ENCODE peak calls at places on chromosomes 1 and 21, in six cellular contexts. U is neuronal stem cell; N is pancreas; I is mesendoderm; K is CD8-positive, alpha-beta T cell; V is uterus. L is an unnamed sample.

GRCh38 chr1:2148691-2149090 is 45.9 kb downstream of the FAAP20 start:
- DNase-seq in U (no peak), N (no peak), I (no peak), K (peak), V (no peak), L (peak)

GRCh38 chr1:14739433-14739832 is 140.9 kb downstream of the KAZN start:
- DNase-seq in U (no peak), N (no peak), I (no peak), K (no peak), V (no peak), L (no peak)

GRCh38 chr1:25099343-25099951 is 132.9 kb downstream of the SYF2 start:
- DNase-seq in U (no peak), N (no peak), I (no peak), K (peak), V (no peak), L (peak)

GRCh38 chr1:147545133-147545532 is 3.8 kb downstream of the BCL9 start:
- DNase-seq in U (no peak), N (no peak), I (peak), K (peak), V (peak), L (peak)

GRCh38 chr1:162357681-162358266 is 18.9 kb downstream of the SPATA46 start:
- DNase-seq in U (peak), N (no peak), I (peak), K (no peak), V (no peak), L (peak)

GRCh38 chr1:64745181-64745985 is 508 bp downstream of the RAVER2 start:
- DNase-seq in U (peak), N (no peak), I (peak), K (no peak), V (peak), L (peak)

GRCh38 chr1:207844374-207844773 is 66.6 kb downstream of the CD34 start:
- DNase-seq in U (no peak), N (no peak), I (no peak), K (no peak), V (no peak), L (no peak)

GRCh38 chr1:153341431-153341934 is 7.2 kb downstream of the PGLYRP4 start:
- DNase-seq in U (no peak), N (no peak), I (no peak), K (no peak), V (no peak), L (no peak)

GRCh38 chr1:91700771-91701493 is 185.0 kb downstream of the TGFBR3 start:
- DNase-seq in U (no peak), N (no peak), I (no peak), K (no peak), V (no peak), L (no peak)

GRCh38 chr1:43440358-43440757 is 13.4 kb downstream of the HYI start:
- DNase-seq in U (no peak), N (no peak), I (no peak), K (no peak), V (peak), L (no peak)

GRCh38 chr21:45539046-45539795 is 3.0 kb downstream of the SLC19A1 start:
- DNase-seq in U (no peak), N (peak), I (no peak), K (no peak), V (peak), L (no peak)

GRCh38 chr1:207918016-207918415 is 7.1 kb upstream of the CD34 start:
- DNase-seq in U (no peak), N (no peak), I (peak), K (no peak), V (no peak), L (no peak)

GRCh38 chr1:174719194-174719593 is 271.4 kb downstream of the GPR52 start:
- DNase-seq in U (no peak), N (no peak), I (no peak), K (no peak), V (no peak), L (no peak)

GRCh38 chr1:36919491-36920145 is 114.7 kb downstream of the GRIK3 start:
- DNase-seq in U (no peak), N (no peak), I (no peak), K (no peak), V (no peak), L (no peak)

GRCh38 chr1:18531503-18531845 is 50.7 kb downstream of the KLHDC7A start:
- DNase-seq in U (no peak), N (peak), I (no peak), K (no peak), V (no peak), L (no peak)

GRCh38 chr1:34757386-34757785 is 2.2 kb upstream of the GJB4 start:
- DNase-seq in U (no peak), N (no peak), I (no peak), K (no peak), V (no peak), L (no peak)

GRCh38 chr1:34755961-34756360 is 1.1 kb downstream of the GJB5 start:
- DNase-seq in U (no peak), N (no peak), I (no peak), K (no peak), V (no peak), L (no peak)

GRCh38 chr1:34753163-34753562 is 1.7 kb upstream of the GJB5 start:
- DNase-seq in U (no peak), N (no peak), I (no peak), K (no peak), V (no peak), L (no peak)

GRCh38 chr1:34758751-34759150 is 789 bp upstream of the GJB4 start:
- DNase-seq in U (no peak), N (no peak), I (no peak), K (no peak), V (no peak), L (no peak)

GRCh38 chr1:34754878-34755637 is at the start of gene GJB5:
- DNase-seq in U (no peak), N (no peak), I (no peak), K (no peak), V (no peak), L (no peak)
- H3K4me3 ChIP-seq in U (no peak), N (no peak), I (no peak), K (no peak), V (no peak), L (no peak)

DNA sequence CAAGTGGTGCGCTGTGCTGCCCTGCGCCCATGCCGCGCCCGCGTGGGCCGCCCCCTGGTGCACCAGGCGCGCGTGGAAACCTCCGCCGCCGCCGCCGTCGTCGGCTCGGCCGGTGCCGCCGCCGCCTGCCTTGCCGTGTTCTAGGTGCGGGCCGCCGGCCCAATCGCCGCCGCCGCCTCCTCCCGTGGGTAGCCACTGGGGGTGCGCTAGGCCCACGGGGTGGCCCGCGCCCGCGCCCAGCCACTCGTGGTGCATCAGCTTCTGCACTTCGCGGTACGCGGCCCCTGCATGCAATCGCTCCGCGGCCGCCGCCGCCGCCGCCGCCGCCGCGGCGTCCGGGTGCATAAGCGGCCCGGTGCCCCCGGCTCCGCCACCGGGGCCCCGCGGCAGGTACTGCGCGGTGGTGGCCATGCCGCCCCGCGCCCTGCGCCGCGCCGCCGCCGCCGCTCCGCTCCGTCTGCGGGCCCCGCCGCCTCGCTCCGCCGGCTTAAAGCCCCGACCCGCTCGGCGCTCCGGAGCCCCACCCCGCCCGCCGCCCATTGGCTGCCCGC is at the start of gene POU3F1:
- DNase-seq in U (no peak), N (peak), I (no peak), K (no peak), V (peak), L (no peak)
- H3K4me3 ChIP-seq in U (peak), N (peak), I (peak), K (peak), V (peak), L (peak)

GRCh38 chr1:12594966-12595838 is 22.8 kb downstream of the DHRS3 start:
- DNase-seq in U (peak), N (peak), I (peak), K (no peak), V (peak), L (no peak)
- H3K4me3 ChIP-seq in U (peak), N (peak), I (peak), K (peak), V (peak), L (no peak)

GRCh38 chr1:212981025-212981495 is 30.7 kb downstream of the VASH2 start:
- DNase-seq in U (no peak), N (no peak), I (no peak), K (no peak), V (peak), L (no peak)

GRCh38 chr1:212979340-212980122 is 29.2 kb downstream of the VASH2 start:
- DNase-seq in U (no peak), N (no peak), I (no peak), K (no peak), V (no peak), L (no peak)

GRCh38 chr1:212981571-212982328 is 31.4 kb downstream of the VASH2 start:
- DNase-seq in U (no peak), N (no peak), I (no peak), K (no peak), V (no peak), L (peak)

GRCh38 chr1:212977781-212978645 is 27.7 kb downstream of the VASH2 start:
- DNase-seq in U (no peak), N (no peak), I (no peak), K (no peak), V (no peak), L (no peak)

DNA sequence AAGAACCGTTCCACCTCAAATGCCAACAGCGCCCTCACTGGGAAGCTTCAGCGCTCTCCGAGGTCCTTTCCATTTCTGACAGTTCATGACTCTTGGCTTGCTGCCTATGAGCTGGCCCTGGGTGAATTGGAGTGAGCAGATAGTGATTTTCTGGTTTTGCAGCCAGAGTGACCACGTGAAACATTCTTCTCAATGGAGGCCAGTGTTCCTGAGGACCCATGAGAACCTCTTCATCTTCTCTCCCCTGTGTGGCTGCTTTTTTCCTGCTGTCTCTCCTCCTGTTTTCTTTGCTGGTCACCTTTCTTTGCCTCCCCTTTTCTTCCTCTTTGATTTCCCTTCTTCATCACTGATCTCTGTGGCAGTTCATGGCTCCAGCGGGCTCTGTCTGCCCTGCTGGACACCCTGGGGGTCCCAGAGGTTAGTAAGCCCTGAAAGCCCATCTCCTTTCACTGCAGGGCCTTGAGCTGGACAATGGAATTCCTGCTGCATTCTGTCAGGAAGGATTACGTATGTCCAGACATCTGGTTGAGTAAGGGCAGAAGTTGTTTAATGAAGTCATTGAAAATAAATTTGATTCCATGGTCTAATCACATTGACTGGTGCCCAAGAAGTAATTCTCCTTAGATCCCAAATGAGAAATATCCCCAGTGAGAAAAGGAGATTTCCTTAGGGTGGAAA is 29.9 kb downstream of the VASH2 start:
- DNase-seq in U (peak), N (no peak), I (no peak), K (no peak), V (no peak), L (no peak)
- H3K4me3 ChIP-seq in U (no peak), N (no peak), I (no peak), K (no peak), V (no peak), L (no peak)

GRCh38 chr1:201260236-201260591 is 23.1 kb upstream of the PKP1 start:
- DNase-seq in U (no peak), N (peak), I (no peak), K (no peak), V (no peak), L (no peak)
- H3K4me3 ChIP-seq in U (no peak), N (peak), I (no peak), K (no peak), V (no peak), L (no peak)

GRCh38 chr21:14583629-14584251 is 37.6 kb upstream of the SAMSN1 start:
- DNase-seq in U (no peak), N (no peak), I (no peak), K (no peak), V (no peak), L (no peak)

GRCh38 chr21:14584357-14585095 is 38.4 kb upstream of the SAMSN1 start:
- DNase-seq in U (no peak), N (no peak), I (no peak), K (no peak), V (no peak), L (no peak)

GRCh38 chr21:14582934-14583628 is 37.0 kb upstream of the SAMSN1 start:
- DNase-seq in U (no peak), N (no peak), I (no peak), K (no peak), V (no peak), L (no peak)

GRCh38 chr21:14585122-14585521 is 39.0 kb upstream of the SAMSN1 start:
- DNase-seq in U (no peak), N (no peak), I (no peak), K (no peak), V (no peak), L (no peak)

GRCh38 chr21:14581902-14582457 is 35.9 kb upstream of the SAMSN1 start:
- DNase-seq in U (no peak), N (no peak), I (peak), K (no peak), V (no peak), L (no peak)
- H3K4me3 ChIP-seq in U (no peak), N (no peak), I (no peak), K (no peak), V (no peak), L (no peak)

DNA sequence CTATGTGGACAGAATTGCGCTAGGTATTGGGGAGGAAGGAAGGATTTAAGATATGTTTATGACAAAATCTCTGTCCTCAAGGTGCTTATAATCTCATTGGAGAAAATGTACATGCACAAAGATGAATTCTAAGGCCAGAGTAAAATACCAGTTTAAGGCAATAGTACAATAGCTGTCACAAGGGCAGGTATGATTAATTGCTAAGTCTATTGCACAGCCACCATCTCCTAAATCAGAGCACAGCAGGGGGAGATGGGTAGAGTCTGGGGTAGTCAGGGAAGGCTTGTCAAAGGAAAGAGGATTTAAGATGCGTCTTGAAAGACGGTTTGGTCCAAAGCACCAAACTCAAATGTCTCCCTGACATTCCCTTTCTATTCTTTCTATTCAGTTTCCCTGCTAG is 107.8 kb upstream of the NFIA start:
- DNase-seq in U (no peak), N (no peak), I (no peak), K (no peak), V (no peak), L (no peak)
- H3K4me3 ChIP-seq in U (no peak), N (no peak), I (no peak), K (no peak), V (no peak), L (no peak)

GRCh38 chr1:156504062-156504813 is 3.7 kb upstream of the MEF2D start:
- DNase-seq in U (no peak), N (no peak), I (no peak), K (no peak), V (no peak), L (peak)
- H3K4me3 ChIP-seq in U (peak), N (peak), I (no peak), K (peak), V (peak), L (peak)